ENCODE peak calls at places on chromosome 12, in six cellular contexts. X is C1 segment of cervical spinal cord, K is tibial artery, W is fibroblast of gingiva, G is SK-N-MC, T is tibial nerve. V is an unnamed sample.

GRCh38 chr12:25119020-25119419 is 75.9 kb downstream of the DNAI7 start:
- DNase-seq in W (no peak), X (no peak), G (no peak), K (no peak), T (no peak), V (no peak)

GRCh38 chr12:51871918-51872688 is 15.8 kb upstream of the ANKRD33 start:
- DNase-seq in X (no peak), K (no peak), G (no peak), T (no peak), W (no peak), V (no peak)

GRCh38 chr12:10618338-10618987 is 5.1 kb upstream of the MAGOHB start:
- DNase-seq in W (peak; percentile 76), K (no peak), X (no peak), G (no peak), T (no peak), V (peak; percentile 41)

GRCh38 chr12:109888179-109889020 is 8.1 kb upstream of the GLTP start:
- DNase-seq in T (no peak), X (no peak), G (no peak), K (peak; percentile 30), W (peak; percentile 83), V (peak; percentile 72)

GRCh38 chr12:109389146-109389545 is 41.4 kb downstream of the MYO1H start:
- DNase-seq in X (no peak), K (no peak), W (no peak), G (no peak), T (no peak), V (no peak)

GRCh38 chr12:127670294-127670693 is 596.7 kb upstream of the TMEM132C start:
- DNase-seq in G (no peak), K (no peak), X (no peak), W (no peak), T (no peak), V (no peak)

GRCh38 chr12:115172521-115172920 is 488.5 kb upstream of the TBX3 start:
- DNase-seq in T (no peak), K (no peak), W (peak; percentile 64), X (no peak), G (no peak), V (peak; percentile 63)

GRCh38 chr12:29041621-29042020 is 107.5 kb upstream of the FAR2 start:
- DNase-seq in G (peak; percentile 53), K (no peak), W (peak; percentile 81), T (no peak), X (no peak), V (peak; percentile 20)

GRCh38 chr12:130220361-130220760 is 58.1 kb downstream of the FZD10 start:
- DNase-seq in W (no peak), G (no peak), X (no peak), T (no peak), K (no peak), V (no peak)

GRCh38 chr12:31280183-31280582 is 45.8 kb downstream of the SINHCAF start:
- DNase-seq in X (no peak), K (no peak), T (no peak), W (no peak), G (no peak), V (no peak)

GRCh38 chr12:61610143-61610542 is 650.1 kb upstream of the USP15 start:
- DNase-seq in G (no peak), T (no peak), K (no peak), X (no peak), W (no peak), V (no peak)

GRCh38 chr12:49264466-49264872 is 413 bp upstream of the TUBA1C start:
- DNase-seq in G (no peak), W (no peak), X (no peak), T (no peak), K (no peak), V (no peak)

GRCh38 chr12:84636801-84637285 is 275.8 kb downstream of the SLC6A15 start:
- DNase-seq in G (no peak), X (no peak), W (peak; percentile 30), K (no peak), T (no peak), V (no peak)

GRCh38 chr12:52557481-52557880 is 4.5 kb upstream of the KRT71 start:
- DNase-seq in X (no peak), W (no peak), T (no peak), G (no peak), K (no peak), V (no peak)

GRCh38 chr12:132597333-132598283 is 12.8 kb downstream of the LRCOL1 start:
- DNase-seq in W (peak; percentile 61), T (no peak), G (no peak), X (no peak), K (no peak), V (no peak)

GRCh38 chr12:89468648-89469326 is 55.8 kb downstream of the GALNT4 start:
- DNase-seq in W (no peak), G (no peak), K (no peak), X (no peak), T (no peak), V (no peak)

GRCh38 chr12:117501066-117501465 is 139.6 kb upstream of the NOS1 start:
- DNase-seq in X (no peak), G (no peak), T (no peak), K (no peak), W (no peak), V (no peak)

GRCh38 chr12:32819424-32819823 is 63.7 kb upstream of the YARS2 start:
- DNase-seq in W (no peak), X (no peak), T (no peak), K (no peak), G (no peak), V (no peak)

GRCh38 chr12:116559330-116560080 is at the start of gene MAP1LC3B2:
- DNase-seq in G (peak; percentile 65), T (no peak), K (peak; percentile 41), X (no peak), W (peak; percentile 78), V (no peak)

GRCh38 chr12:132300789-132301722 is 28.3 kb downstream of the GALNT9 start:
- DNase-seq in W (no peak), T (no peak), G (no peak), K (no peak), X (no peak), V (no peak)

GRCh38 chr12:116222358-116222757 is 55.1 kb downstream of the MED13L start:
- DNase-seq in T (peak; percentile 77), G (peak; percentile 20), W (peak; percentile 93), X (no peak), K (peak; percentile 78), V (peak; percentile 75)

GRCh38 chr12:7259060-7259459 is 44.8 kb upstream of the ACSM4 start:
- DNase-seq in K (no peak), X (no peak), T (no peak), W (no peak), G (no peak), V (no peak)

GRCh38 chr12:19397534-19397933 is 41.8 kb upstream of the AEBP2 start:
- DNase-seq in T (no peak), W (no peak), G (no peak), X (no peak), K (no peak), V (no peak)